ENCODE peak calls at places on chromosomes 2 and 18, in four cellular contexts. G is body of pancreas, Y is ovary, M is astrocyte. U is an unnamed sample.
A peak's percentile ranks its signal among the peaks of the same experiment; 100 is the strongest.

GRCh38 chr2:102520009-102520408 is 47.0 kb downstream of the SLC9A4 start:
- DNase-seq in Y (no peak), G (no peak), M (no peak), U (peak; percentile 10)

GRCh38 chr2:11862049-11862448 is 115.6 kb downstream of the LPIN1 start:
- DNase-seq in G (no peak), M (no peak), Y (no peak), U (no peak)

GRCh38 chr2:179443175-179443574 is 178.5 kb upstream of the SESTD1 start:
- DNase-seq in M (no peak), Y (no peak), G (no peak), U (no peak)

GRCh38 chr2:146324954-146325353 is 1519.9 kb upstream of the ACVR2A start:
- DNase-seq in G (no peak), Y (no peak), M (peak; percentile 16), U (no peak)

GRCh38 chr2:25079050-25079635 is 37.3 kb downstream of the EFR3B start:
- DNase-seq in Y (no peak), M (no peak), G (no peak), U (no peak)

GRCh38 chr2:29420484-29420883 is 305.3 kb downstream of the CLIP4 start:
- DNase-seq in Y (no peak), G (no peak), M (no peak), U (no peak)

GRCh38 chr18:59383831-59384230 is 24.8 kb upstream of the LMAN1 start:
- DNase-seq in G (no peak), Y (no peak), M (no peak), U (peak; percentile 98)

GRCh38 chr2:135052997-135053474 is 944 bp downstream of the RAB3GAP1 start:
- DNase-seq in G (no peak), Y (no peak), M (peak; percentile 4), U (no peak)

GRCh38 chr2:181456660-181457120 is 496 bp upstream of the ITGA4 start:
- DNase-seq in G (peak; percentile 15), M (peak; percentile 20), Y (peak; percentile 14), U (peak; percentile 51)

GRCh38 chr2:16250886-16251285 is 310.5 kb downstream of the MYCN start:
- DNase-seq in Y (no peak), M (no peak), G (no peak), U (no peak)

GRCh38 chr2:237574894-237575868 is 8.8 kb downstream of the PRLH start:
- DNase-seq in M (peak; percentile 29), Y (peak; percentile 48), G (peak; percentile 87), U (no peak)

GRCh38 chr2:172704072-172704936 is 31.3 kb upstream of the RAPGEF4 start:
- DNase-seq in G (no peak), Y (no peak), M (no peak), U (no peak)

GRCh38 chr2:14634223-14634884 is 1.8 kb downstream of the LRATD1 start:
- DNase-seq in G (peak; percentile 93), M (peak; percentile 61), Y (peak; percentile 82), U (peak; percentile 96)

GRCh38 chr2:27572998-27573429 is 9.8 kb upstream of the ZNF512 start:
- DNase-seq in Y (no peak), M (no peak), G (no peak), U (no peak)

GRCh38 chr2:181575650-181576025 is 81.3 kb downstream of the CERKL start:
- DNase-seq in G (no peak), Y (no peak), M (no peak), U (no peak)

GRCh38 chr2:197877038-197877437 is 72.6 kb downstream of the PLCL1 start:
- DNase-seq in M (peak; percentile 6), Y (no peak), G (no peak), U (no peak)

GRCh38 chr2:37585295-37585908 is 86.0 kb downstream of the CDC42EP3 start:
- DNase-seq in G (peak; percentile 76), M (no peak), Y (peak; percentile 30), U (no peak)

GRCh38 chr2:207239754-207240494 is 74.2 kb upstream of the KLF7 start:
- DNase-seq in G (no peak), Y (no peak), M (peak; percentile 82), U (no peak)

GRCh38 chr18:55875330-55875933 is 287.4 kb upstream of the TCF4 start:
- DNase-seq in Y (no peak), M (no peak), G (no peak), U (no peak)
- H3K4me3 ChIP-seq in Y (no peak overlapping the region), M (no peak overlapping the region), G (no peak overlapping the region), U (no peak overlapping the region)

GRCh38 chr2:31228717-31229116 is 5.2 kb upstream of the EHD3 start:
- DNase-seq in M (no peak), G (no peak), Y (no peak), U (no peak)
- H3K27me3 ChIP-seq in M (peaks cover 14% of the 10 kb centered on the region), G (no peaks in the 10 kb centered on the region), Y (no peaks in the 10 kb centered on the region), U (no peaks in the 10 kb centered on the region)

DNA sequence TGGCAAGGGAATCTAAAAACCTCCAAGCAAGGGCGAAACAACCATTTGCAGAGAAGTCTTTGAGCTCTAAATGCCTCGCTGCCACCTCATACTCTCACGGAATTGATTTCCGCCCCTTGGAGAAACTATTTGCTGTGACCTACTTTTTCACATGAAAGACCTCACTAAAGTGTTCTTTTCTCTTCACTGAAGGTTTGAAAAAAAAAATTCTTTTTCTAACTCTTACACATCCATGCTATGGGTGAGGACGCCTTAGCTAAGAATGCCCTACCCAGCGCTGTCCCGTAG is 169.4 kb upstream of the FHL2 start:
- DNase-seq in G (no peak), M (peak; percentile 3), Y (no peak), U (no peak)
- H3K4me3 ChIP-seq in G (no peak overlapping the region), M (peak overlapping the region; percentile 46), Y (no peak overlapping the region), U (no peak overlapping the region)

GRCh38 chr2:17543848-17544645 is 3.6 kb downstream of the VSNL1 start:
- DNase-seq in M (peak; percentile 65), G (no peak), Y (no peak), U (no peak)
- H3K27me3 ChIP-seq in M (no peaks in the 10 kb centered on the region), G (no peaks in the 10 kb centered on the region), Y (no peaks in the 10 kb centered on the region), U (no peaks in the 10 kb centered on the region)

GRCh38 chr2:201835066-201835465 is 28.7 kb downstream of the CDK15 start:
- DNase-seq in G (no peak), M (no peak), Y (no peak), U (no peak)

GRCh38 chr2:201833796-201834195 is 27.5 kb downstream of the CDK15 start:
- DNase-seq in G (no peak), Y (no peak), M (peak; percentile 43), U (no peak)

GRCh38 chr2:201830666-201831065 is 24.3 kb downstream of the CDK15 start:
- DNase-seq in Y (no peak), M (no peak), G (no peak), U (no peak)

GRCh38 chr2:201828235-201828634 is 21.9 kb downstream of the CDK15 start:
- DNase-seq in M (no peak), Y (no peak), G (no peak), U (no peak)

DNA sequence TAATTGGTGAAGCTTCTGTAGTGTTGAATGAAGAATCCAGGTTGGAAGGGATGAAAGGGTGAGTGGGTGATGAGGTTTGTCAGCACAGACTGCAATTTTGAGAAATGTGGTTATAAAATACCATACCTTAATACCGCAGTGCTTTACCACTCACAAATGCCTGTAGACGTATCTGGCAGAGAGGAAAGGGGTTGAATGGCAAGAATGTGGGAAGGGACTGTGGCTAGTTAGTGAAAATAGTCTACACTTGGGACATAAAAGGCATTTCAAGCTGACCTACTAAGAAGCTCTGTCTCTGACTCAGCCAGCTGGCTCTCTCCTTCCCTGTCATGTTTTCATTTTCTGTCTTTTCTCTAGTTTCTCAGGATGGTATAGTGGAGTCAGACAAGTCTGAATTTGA is 25.1 kb downstream of the CDK15 start:
- DNase-seq in G (no peak), Y (no peak), M (peak; percentile 100), U (no peak)
- H3K4me3 ChIP-seq in G (no peak overlapping the region), Y (no peak overlapping the region), M (peak overlapping the region; percentile 3), U (no peak overlapping the region)

GRCh38 chr2:174967693-174968260 is 37.4 kb downstream of the CHN1 start:
- DNase-seq in G (no peak), M (peak; percentile 65), Y (no peak), U (no peak)
- H3K27me3 ChIP-seq in G (no peaks in the 10 kb centered on the region), M (no peaks in the 10 kb centered on the region), Y (no peaks in the 10 kb centered on the region), U (no peaks in the 10 kb centered on the region)

U was measured in WERI-Rb-1.